ENCODE peak calls at places on chromosomes 4 and X, in five cellular contexts. W is adrenal gland, O is IMR-90, T is left lung, C is right lobe of liver. B is an unnamed sample.

GRCh38 chr4:54657194-54657555 is 582 bp upstream of the KIT start:
- DNase-seq in T (no peak), C (no peak), W (no peak), O (no peak), B (no peak)

GRCh38 chrX:110442631-110443030 is 84.0 kb downstream of the RTL9 start:
- DNase-seq in C (no peak), W (peak; percentile 11), T (no peak), O (peak; percentile 11), B (no peak)

GRCh38 chr4:15145709-15146108 is 143.4 kb downstream of the CPEB2 start:
- DNase-seq in T (no peak), W (no peak), C (peak; percentile 78), O (no peak), B (no peak)

GRCh38 chrX:30821116-30821515 is 67.9 kb downstream of the TAB3 start:
- DNase-seq in O (no peak), C (no peak), T (no peak), W (no peak), B (no peak)

GRCh38 chr4:183989931-183990330 is 84.8 kb downstream of the STOX2 start:
- DNase-seq in W (no peak), O (peak; percentile 40), C (no peak), T (no peak), B (no peak)

GRCh38 chrX:22433292-22434070 is 160.8 kb downstream of the CBLL2 start:
- DNase-seq in O (no peak), T (no peak), C (no peak), W (no peak), B (no peak)

GRCh38 chr4:151519728-151520415 is 110.9 kb downstream of the FHIP1A start:
- DNase-seq in T (no peak), W (no peak), O (no peak), C (no peak), B (no peak)

GRCh38 chr4:87848622-87849351 is 16.0 kb downstream of the MEPE start:
- DNase-seq in C (peak; percentile 56), T (no peak), O (peak; percentile 56), W (peak; percentile 72), B (no peak)

GRCh38 chr4:121392426-121393086 is 11.7 kb upstream of the QRFPR start:
- DNase-seq in O (no peak), C (no peak), T (no peak), W (no peak), B (no peak)

GRCh38 chrX:149877636-149878035 is 3.3 kb upstream of the MAGEA8 start:
- DNase-seq in C (no peak), W (no peak), T (no peak), O (no peak), B (no peak)

GRCh38 chr4:22483551-22483981 is 32.3 kb downstream of the ADGRA3 start:
- DNase-seq in O (peak; percentile 90), C (no peak), T (no peak), W (no peak), B (no peak)

GRCh38 chr4:81724925-81725329 is 253.2 kb upstream of the RASGEF1B start:
- DNase-seq in O (no peak), T (no peak), W (peak; percentile 73), C (peak; percentile 54), B (peak; percentile 78)

GRCh38 chrX:17579021-17579420 is 158.3 kb upstream of the SCML1 start:
- DNase-seq in C (no peak), T (no peak), W (no peak), O (peak; percentile 44), B (no peak)

GRCh38 chrX:153499876-153500275 is 5.1 kb downstream of the BGN start:
- DNase-seq in T (no peak), C (no peak), W (no peak), O (no peak), B (peak; percentile 85)

GRCh38 chr4:152983774-152984411 is 47.8 kb downstream of the FHDC1 start:
- DNase-seq in O (peak; percentile 45), T (no peak), C (no peak), W (no peak), B (no peak)

DNA sequence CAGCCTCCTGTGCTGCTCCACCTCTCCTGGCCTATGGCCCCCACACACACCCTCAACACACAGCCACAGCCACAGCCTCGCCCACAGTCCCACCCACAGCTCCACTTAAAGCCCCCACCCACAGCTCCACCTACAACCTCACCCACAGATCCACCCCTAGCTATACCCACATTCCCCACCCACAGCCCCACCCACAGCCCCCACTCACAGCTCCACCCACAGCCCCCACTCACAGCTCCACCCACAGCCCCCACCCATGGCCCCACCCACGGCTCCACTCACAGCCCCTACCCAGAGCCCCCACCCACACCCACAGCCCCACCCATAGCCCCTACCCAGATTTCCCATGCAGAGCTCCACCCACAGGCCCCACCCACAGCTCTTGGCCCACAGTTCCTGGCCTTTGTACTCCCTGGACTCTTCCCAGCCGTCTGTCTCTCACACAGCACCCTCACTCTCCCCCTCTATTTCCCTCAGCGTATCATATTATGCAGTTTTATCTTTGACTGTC is 322.6 kb downstream of the EVC2 start:
- DNase-seq in C (no peak), W (no peak), O (no peak), T (no peak), B (no peak)
- H3K27ac ChIP-seq in C (no peak overlapping the region), W (no peak overlapping the region), O (no peak overlapping the region), T (no peak overlapping the region), B (no peak overlapping the region)

DNA sequence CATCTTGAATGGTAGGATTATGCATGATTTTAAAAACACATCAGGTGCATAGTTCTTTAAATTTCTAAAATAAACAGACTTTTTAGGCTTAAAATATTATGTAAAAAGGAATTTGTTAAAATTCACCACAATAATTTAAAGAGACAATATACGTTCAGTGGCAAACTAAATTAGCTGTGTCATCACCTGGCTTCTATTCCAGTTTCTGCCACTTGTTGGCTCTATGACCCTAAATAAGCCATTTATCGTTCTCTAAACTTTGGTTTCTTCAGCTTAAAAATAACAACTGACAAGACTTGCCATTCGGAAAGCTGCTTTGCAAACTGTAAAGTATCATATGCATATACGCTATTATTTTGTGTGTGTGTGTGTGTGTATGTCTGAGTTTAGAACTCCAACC is 141.3 kb downstream of the MGST2 start:
- DNase-seq in W (no peak), T (no peak), O (no peak), C (no peak), B (no peak)
- H3K4me1 ChIP-seq in W (no peaks in the 10 kb centered on the region), T (peaks cover 7% of the 10 kb centered on the region), O (peaks cover 10% of the 10 kb centered on the region), C (peaks cover 10% of the 10 kb centered on the region), B (peaks cover 4% of the 10 kb centered on the region)

GRCh38 chr4:110055014-110055768 is 142.5 kb downstream of the EGF start:
- DNase-seq in W (peak; percentile 24), T (no peak), C (peak; percentile 67), O (peak; percentile 28), B (no peak)
- H3K27ac ChIP-seq in W (no peak overlapping the region), T (no peak overlapping the region), C (peak overlapping the region; percentile 61), O (peak overlapping the region; percentile 17), B (no peak overlapping the region)

GRCh38 chr4:7049295-7049694 is 6.1 kb downstream of the TADA2B start:
- DNase-seq in W (no peak), T (no peak), C (no peak), O (no peak), B (no peak)
- H3K4me1 ChIP-seq in W (peaks cover 52% of the 10 kb centered on the region), T (peaks cover 11% of the 10 kb centered on the region), C (peaks cover 45% of the 10 kb centered on the region), O (peaks cover 11% of the 10 kb centered on the region), B (peaks cover 16% of the 10 kb centered on the region)